ENCODE peak calls at places on chromosomes 1 and 21, in five cellular contexts. G, Q, H, B and P are unnamed samples.

GRCh38 chr21:36551731-36552457 is 72.0 kb upstream of the CLDN14 start:
- DNase-seq in H (no peak), Q (no peak), G (no peak), B (no peak), P (no peak)

GRCh38 chr1:42618866-42619265 is 39.4 kb upstream of the PPIH start:
- DNase-seq in Q (no peak), H (no peak), G (no peak), B (no peak), P (no peak)

GRCh38 chr21:45470087-45470515 is 65.1 kb downstream of the COL18A1 start:
- DNase-seq in H (no peak), Q (no peak), B (no peak), G (no peak), P (no peak)

GRCh38 chr1:119988316-119989067 is 81.0 kb downstream of the NOTCH2 start:
- DNase-seq in H (no peak), Q (no peak), G (no peak), B (no peak), P (no peak)

GRCh38 chr1:240965581-240966091 is 353.7 kb upstream of the GREM2 start:
- DNase-seq in B (peak; percentile 71), Q (no peak), G (peak; percentile 13), H (no peak), P (no peak)

GRCh38 chr1:231553320-231553719 is 24.9 kb downstream of the TSNAX start:
- DNase-seq in H (no peak), Q (no peak), B (no peak), G (no peak), P (no peak)

GRCh38 chr1:906532-907420 is 16.9 kb upstream of the SAMD11 start:
- DNase-seq in B (no peak), G (no peak), Q (no peak), H (no peak), P (peak; percentile 39)

GRCh38 chr21:42505090-42505726 is 8.4 kb upstream of the SLC37A1 start:
- DNase-seq in Q (no peak), B (no peak), H (no peak), G (no peak), P (no peak)

GRCh38 chr1:205950280-205950679 is 7.0 kb upstream of the SLC26A9 start:
- DNase-seq in H (no peak), Q (no peak), G (no peak), B (no peak), P (peak; percentile 92)

GRCh38 chr21:36706482-36706852 is 7.6 kb downstream of the SIM2 start:
- DNase-seq in Q (no peak), H (no peak), G (no peak), B (no peak), P (no peak)

GRCh38 chr1:110335265-110335664 is 3.9 kb upstream of the RBM15 start:
- DNase-seq in G (no peak), B (no peak), H (no peak), Q (no peak), P (no peak)

GRCh38 chr1:176829261-176829976 is 335.1 kb downstream of the ASTN1 start:
- DNase-seq in B (peak; percentile 5), Q (no peak), G (peak; percentile 1), H (no peak), P (no peak)

GRCh38 chr1:15941044-15941840 is 34.7 kb downstream of the ZBTB17 start:
- DNase-seq in H (no peak), B (no peak), Q (no peak), G (no peak), P (no peak)

GRCh38 chr1:214165850-214166374 is 115.0 kb upstream of the SMYD2 start:
- DNase-seq in B (no peak), H (no peak), G (no peak), Q (no peak), P (no peak)

GRCh38 chr1:236063919-236064673 is 794 bp downstream of the NID1 start:
- DNase-seq in Q (no peak), H (no peak), G (no peak), B (no peak), P (peak; percentile 68)

GRCh38 chr1:107785506-107786213 is 179.3 kb downstream of the VAV3 start:
- DNase-seq in B (no peak), Q (no peak), G (no peak), H (no peak), P (no peak)

GRCh38 chr1:95974586-95974985 is 740.6 kb downstream of the RWDD3 start:
- DNase-seq in B (no peak), H (no peak), Q (no peak), G (no peak), P (no peak)

GRCh38 chr1:109655624-109656519 is at the start of gene GSTM4:
- DNase-seq in Q (peak; percentile 26), H (peak; percentile 76), G (no peak), B (peak; percentile 46), P (peak; percentile 89)

GRCh38 chr1:67735220-67735619 is 50.2 kb downstream of the GADD45A start:
- DNase-seq in Q (no peak), G (no peak), H (no peak), B (no peak), P (no peak)

GRCh38 chr1:113094506-113094905 is 21.5 kb downstream of the LRIG2 start:
- DNase-seq in Q (no peak), B (no peak), H (no peak), G (no peak), P (no peak)

GRCh38 chr1:205261946-205262668 is 34.4 kb downstream of the TMCC2 start:
- DNase-seq in Q (no peak), H (no peak), B (no peak), G (no peak), P (no peak)

GRCh38 chr1:17565551-17565971 is 26.1 kb downstream of the ARHGEF10L start:
- DNase-seq in Q (no peak), B (no peak), H (no peak), G (no peak), P (no peak)

GRCh38 chr21:27838585-27838984 is 871.7 kb upstream of the ADAMTS5 start:
- DNase-seq in H (no peak), G (no peak), B (no peak), Q (no peak), P (no peak)

GRCh38 chr1:198056255-198056654 is 100.5 kb upstream of the NEK7 start:
- DNase-seq in H (no peak), Q (no peak), B (no peak), G (no peak), P (no peak)

GRCh38 chr1:53276153-53276901 is 38.0 kb upstream of the MAGOH start:
- DNase-seq in G (no peak), H (no peak), Q (no peak), B (no peak), P (no peak)

GRCh38 chr1:53734650-53735211 is 4.2 kb downstream of the GLIS1 start:
- DNase-seq in B (peak; percentile 25), H (no peak), Q (no peak), G (no peak), P (no peak)

GRCh38 chr1:197994907-197995407 is 77.8 kb downstream of the LHX9 start:
- DNase-seq in B (no peak), Q (no peak), G (no peak), H (no peak), P (no peak)

GRCh38 chr21:43372663-43373386 is 54.1 kb downstream of the SIK1 start:
- DNase-seq in G (no peak), B (no peak), Q (no peak), H (no peak), P (peak; percentile 34)

GRCh38 chr1:162213281-162213909 is 143.9 kb downstream of the NOS1AP start:
- DNase-seq in G (no peak), B (no peak), H (no peak), Q (no peak), P (peak; percentile 59)

GRCh38 chr1:155010211-155010918 is 7.8 kb downstream of the ZBTB7B start:
- DNase-seq in G (no peak), B (no peak), H (no peak), Q (no peak), P (no peak)